ENCODE peak calls at places on chromosomes 13 and 19, in ten cellular contexts. S, B, I, L, Y, X, G, D, V and J are unnamed samples.
A peak's percentile ranks its signal among the peaks of the same experiment; 100 is the strongest.

GRCh38 chr19:16340092-16340491 is 15.5 kb downstream of the KLF2 start:
- DNase-seq in Y (no peak), S (peak; percentile 66), B (no peak), V (no peak), X (no peak), D (no peak), L (no peak), I (no peak), G (no peak), J (no peak)

GRCh38 chr19:35251456-35251855 is 2.7 kb downstream of the LSR start:
- DNase-seq in I (no peak), V (no peak), X (no peak), B (no peak), L (no peak), Y (no peak), D (no peak), G (no peak), S (no peak), J (no peak)

GRCh38 chr19:48182434-48182833 is 12.0 kb downstream of the ZSWIM9 start:
- DNase-seq in I (no peak), S (no peak), Y (no peak), V (no peak), L (no peak), B (no peak), X (no peak), G (no peak), D (no peak), J (no peak)

GRCh38 chr19:40596608-40597328 is 4.4 kb upstream of the LTBP4 start:
- DNase-seq in V (peak; percentile 67), B (no peak), I (peak; percentile 76), Y (peak; percentile 60), S (peak; percentile 59), D (peak; percentile 84), G (peak; percentile 29), L (no peak), X (peak; percentile 69), J (no peak)

GRCh38 chr13:77459616-77460015 is 75.9 kb upstream of the SCEL start:
- DNase-seq in X (no peak), I (no peak), G (no peak), D (no peak), S (no peak), Y (no peak), B (no peak), V (no peak), L (no peak), J (no peak)

GRCh38 chr13:95604534-95604915 is 40.0 kb downstream of the DZIP1 start:
- DNase-seq in D (no peak), Y (no peak), V (no peak), B (no peak), L (no peak), S (no peak), I (no peak), X (no peak), G (no peak), J (no peak)

GRCh38 chr19:47723573-47723923 is 10.3 kb downstream of the EHD2 start:
- DNase-seq in B (no peak), L (no peak), V (no peak), D (peak; percentile 82), G (no peak), S (peak; percentile 88), Y (peak; percentile 93), I (peak; percentile 51), X (peak; percentile 82), J (peak; percentile 78)

GRCh38 chr13:40178130-40178529 is 488.3 kb downstream of the FOXO1 start:
- DNase-seq in G (no peak), V (no peak), D (no peak), I (no peak), S (no peak), Y (no peak), X (no peak), B (no peak), L (no peak), J (no peak)

GRCh38 chr19:56137405-56137804 is 3.7 kb upstream of the ZNF444 start:
- DNase-seq in X (no peak), V (no peak), G (peak; percentile 93), Y (no peak), B (no peak), I (peak; percentile 93), L (no peak), D (no peak), S (no peak), J (no peak)

GRCh38 chr13:33445476-33445875 is 159.9 kb upstream of the STARD13 start:
- DNase-seq in S (no peak), B (no peak), D (no peak), Y (no peak), G (no peak), X (no peak), I (no peak), V (no peak), L (no peak), J (no peak)

GRCh38 chr13:25380082-25380481 is 8.3 kb downstream of the ATP8A2 start:
- DNase-seq in V (no peak), Y (no peak), S (no peak), L (no peak), D (no peak), X (no peak), B (no peak), G (no peak), I (no peak), J (no peak)

DNA sequence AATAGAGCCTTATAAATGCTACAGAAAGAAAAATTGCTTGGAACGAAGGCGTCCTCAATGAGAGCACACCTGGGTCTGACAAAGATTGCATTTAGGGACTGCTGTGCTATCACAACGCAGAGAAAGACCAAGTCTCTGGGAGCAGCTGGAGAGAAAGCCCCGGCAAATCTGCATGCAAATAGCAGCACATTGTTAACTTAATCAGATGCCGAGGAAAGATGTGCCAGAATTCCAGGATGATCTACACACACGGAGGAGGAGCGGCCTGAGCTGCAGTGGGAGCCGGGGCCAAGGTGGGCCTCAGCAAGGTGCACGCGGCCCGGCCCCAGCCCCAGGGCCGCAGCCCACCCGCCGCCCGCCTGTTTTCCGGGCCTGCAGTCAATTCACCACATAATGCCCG is 1.4 kb downstream of the ZNF536 start:
- DNase-seq in V (no peak), B (no peak), I (peak; percentile 7), X (no peak), L (no peak), S (no peak), D (no peak), G (no peak), Y (no peak), J (no peak)
- H3K4me3 ChIP-seq in V (no peak overlapping the region), B (peak overlapping the region; percentile 20), I (no peak overlapping the region), X (no peak overlapping the region), L (no peak overlapping the region), S (no peak overlapping the region), D (no peak overlapping the region), G (no peak overlapping the region), Y (no peak overlapping the region), J (no peak overlapping the region)

GRCh38 chr13:113252516-113252915 is 43.1 kb downstream of the CUL4A start:
- DNase-seq in S (no peak), V (no peak), B (no peak), Y (no peak), L (no peak), X (no peak), G (no peak), I (no peak), D (no peak), J (no peak)
- TF ChIP-seq CTCF in S (no peak), V (no peak), B (no peak), Y (no peak), L (no peak), X (no peak), G (no peak), I (no peak), D (no peak), J (no peak)

DNA sequence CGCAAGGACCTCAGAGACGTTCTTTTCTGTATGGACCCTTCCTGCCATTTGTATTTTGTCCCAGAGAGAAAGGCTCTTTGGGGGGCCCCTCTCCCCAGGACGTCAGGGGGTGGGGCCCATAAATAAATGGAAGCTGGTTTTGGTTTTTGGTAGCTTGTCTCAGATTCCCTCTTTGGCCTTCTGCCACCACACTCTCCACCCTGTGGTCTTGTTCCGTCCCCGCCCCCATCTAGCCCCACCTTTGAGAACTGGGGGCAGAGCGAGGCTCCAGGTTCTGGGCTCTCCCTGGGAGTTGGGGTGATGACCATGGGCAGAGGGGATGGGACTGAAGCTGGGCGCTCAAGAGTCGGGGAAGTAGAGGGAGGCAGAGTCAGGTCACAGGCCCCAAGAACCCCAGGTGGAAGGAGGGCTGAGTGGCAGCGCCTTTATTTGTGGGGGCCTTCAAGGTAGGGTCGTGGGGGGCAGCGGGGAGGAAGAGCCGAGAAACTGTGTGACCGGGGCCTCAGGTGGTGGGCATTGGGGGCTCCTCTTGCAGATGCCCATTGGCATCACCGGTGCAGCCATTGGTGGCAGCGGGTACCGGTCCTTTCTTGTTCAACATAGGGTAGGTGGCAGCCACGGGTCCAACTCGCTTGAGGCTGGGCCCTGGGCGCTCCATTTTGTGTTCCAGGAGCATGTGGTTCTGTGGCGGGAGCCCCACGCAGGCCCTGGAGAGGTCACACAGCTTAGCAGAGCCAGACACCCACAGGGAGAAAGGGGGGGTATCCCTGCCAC is 3.3 kb downstream of the ISYNA1 start:
- DNase-seq in D (no peak), X (peak; percentile 54), V (no peak), G (no peak), B (no peak), Y (no peak), I (no peak), L (no peak), S (no peak), J (no peak)
- H3K4me3 ChIP-seq in D (peak overlapping the region; percentile 66), X (peak overlapping the region; percentile 46), V (no peak overlapping the region), G (no peak overlapping the region), B (no peak overlapping the region), Y (no peak overlapping the region), I (no peak overlapping the region), L (peak overlapping the region; percentile 59), S (no peak overlapping the region), J (no peak overlapping the region)

DNA sequence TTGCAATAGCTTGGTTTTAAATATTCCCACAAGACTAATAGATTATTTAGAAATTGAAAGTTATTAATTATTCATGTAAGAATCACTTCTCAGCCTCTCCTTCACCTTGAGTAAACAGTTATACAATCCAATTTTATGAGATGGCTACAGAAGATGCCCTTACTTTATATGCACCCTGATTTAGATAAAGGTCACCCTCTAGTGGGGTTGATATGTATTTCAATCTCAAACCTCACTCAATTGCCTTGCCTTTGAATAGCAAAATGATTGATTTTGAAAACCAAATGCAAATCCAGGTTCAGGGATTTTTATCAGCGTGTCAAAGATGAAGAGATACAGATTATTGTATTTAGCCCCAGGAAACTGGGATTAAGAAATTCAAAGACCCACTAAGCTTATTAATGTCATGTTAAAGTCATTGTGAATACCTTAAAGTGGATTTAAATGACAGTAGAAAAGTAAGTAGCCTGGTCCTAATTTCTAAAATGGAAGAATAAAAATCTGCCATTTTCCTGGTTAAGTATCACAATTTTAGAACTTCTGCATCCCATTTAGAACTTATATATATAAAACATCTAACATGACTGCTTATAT is 305.1 kb downstream of the ITGBL1 start:
- DNase-seq in X (no peak), S (peak; percentile 63), G (no peak), I (no peak), V (no peak), B (no peak), D (no peak), Y (peak; percentile 46), L (peak; percentile 36), J (peak; percentile 14)
- TF ChIP-seq CTCF in X (peak; percentile 29), S (peak; percentile 54), G (no peak), I (no peak), V (peak; percentile 37), B (peak; percentile 43), D (peak; percentile 37), Y (peak; percentile 50), L (peak; percentile 42), J (peak; percentile 49)

GRCh38 chr19:50427318-50427925 is 5.3 kb upstream of the MYBPC2 start:
- DNase-seq in I (no peak), L (no peak), B (no peak), X (no peak), S (no peak), Y (no peak), V (no peak), D (no peak), G (no peak), J (no peak)
- H3K4me3 ChIP-seq in I (peak overlapping the region; percentile 14), L (peak overlapping the region; percentile 19), B (peak overlapping the region; percentile 29), X (no peak overlapping the region), S (no peak overlapping the region), Y (peak overlapping the region; percentile 18), V (no peak overlapping the region), D (peak overlapping the region; percentile 55), G (no peak overlapping the region), J (peak overlapping the region; percentile 19)

GRCh38 chr13:111153279-111153976 is 38.3 kb downstream of the ARHGEF7 start:
- DNase-seq in X (peak; percentile 91), B (peak; percentile 94), Y (peak; percentile 94), D (peak; percentile 95), I (peak; percentile 92), S (peak; percentile 95), L (peak; percentile 93), V (peak; percentile 93), G (peak; percentile 94), J (peak; percentile 52)
- TF ChIP-seq CTCF in X (peak; percentile 22), B (peak; percentile 46), Y (no peak), D (no peak), I (no peak), S (peak; percentile 20), L (no peak), V (no peak), G (no peak), J (peak; percentile 22)